ENCODE peak calls at places on chromosome 14, in five cellular contexts. J, Y, D, Z and Q are unnamed samples.

GRCh38 chr14:54737132-54737711 is 165.4 kb downstream of the GCH1 start:
- DNase-seq in J (no peak), Y (peak; percentile 30), D (no peak), Z (no peak), Q (peak; percentile 83)

GRCh38 chr14:63276492-63277342 is 42.0 kb downstream of the GPHB5 start:
- DNase-seq in J (no peak), Y (peak; percentile 43), D (peak; percentile 45), Z (no peak), Q (peak; percentile 95)

GRCh38 chr14:23353433-23353780 is 720 bp upstream of the SLC22A17 start:
- DNase-seq in J (no peak), Y (no peak), D (no peak), Z (no peak), Q (no peak)

GRCh38 chr14:93984987-93985410 is 8.6 kb upstream of the ASB2 start:
- DNase-seq in J (no peak), Y (peak; percentile 72), D (no peak), Z (no peak), Q (peak; percentile 63)

GRCh38 chr14:104980601-104981531 is 2.7 kb upstream of the AHNAK2 start:
- DNase-seq in J (peak; percentile 22), Y (no peak), D (no peak), Z (no peak), Q (no peak)

GRCh38 chr14:72613196-72613974 is 280.5 kb downstream of the DPF3 start:
- DNase-seq in J (no peak), Y (no peak), D (no peak), Z (peak; percentile 80), Q (no peak)

GRCh38 chr14:70641548-70642312 is at the start of gene TTC9:
- DNase-seq in J (peak; percentile 62), Y (no peak), D (no peak), Z (peak; percentile 31), Q (peak; percentile 59)

GRCh38 chr14:52552063-52552988 is at the start of the genes GPR137C and TXNDC16:
- DNase-seq in J (peak; percentile 100), Y (peak; percentile 69), D (peak; percentile 98), Z (peak; percentile 100), Q (peak; percentile 99)

GRCh38 chr14:53295985-53296582 is 143.0 kb upstream of the DDHD1 start:
- DNase-seq in J (no peak), Y (no peak), D (no peak), Z (no peak), Q (no peak)

GRCh38 chr14:69017706-69018105 is 38.6 kb upstream of the ACTN1 start:
- DNase-seq in J (no peak), Y (no peak), D (no peak), Z (no peak), Q (no peak)

GRCh38 chr14:63174760-63175191 is 29.5 kb upstream of the RHOJ start:
- DNase-seq in J (no peak), Y (no peak), D (peak; percentile 4), Z (no peak), Q (peak; percentile 93)

GRCh38 chr14:91149462-91149861 is 35.6 kb downstream of the DGLUCY start:
- DNase-seq in J (no peak), Y (peak; percentile 74), D (no peak), Z (peak; percentile 75), Q (peak; percentile 53)

GRCh38 chr14:72261068-72261467 is 328.8 kb downstream of the RGS6 start:
- DNase-seq in J (no peak), Y (no peak), D (no peak), Z (no peak), Q (no peak)

GRCh38 chr14:93056840-93057585 is 58.7 kb downstream of the ITPK1 start:
- DNase-seq in J (no peak), Y (peak; percentile 52), D (no peak), Z (no peak), Q (no peak)

GRCh38 chr14:73762375-73762822 is 48.2 kb upstream of the PNMA1 start:
- DNase-seq in J (peak; percentile 44), Y (no peak), D (no peak), Z (no peak), Q (no peak)

GRCh38 chr14:21215879-21216251 is 53.4 kb downstream of the HNRNPC start:
- DNase-seq in J (peak; percentile 39), Y (no peak), D (no peak), Z (no peak), Q (no peak)

GRCh38 chr14:89399594-89400068 is 17.4 kb downstream of the FOXN3 start:
- DNase-seq in J (no peak), Y (no peak), D (no peak), Z (no peak), Q (no peak)

GRCh38 chr14:36647827-36648753 is 13.6 kb upstream of the PAX9 start:
- DNase-seq in J (no peak), Y (no peak), D (peak; percentile 12), Z (no peak), Q (peak; percentile 57)

GRCh38 chr14:32757568-32757967 is 181.1 kb upstream of the NPAS3 start:
- DNase-seq in J (no peak), Y (no peak), D (no peak), Z (no peak), Q (no peak)